ENCODE peak calls at places on chromosomes 4 and X, in seven cellular contexts. P is NCI-H2029; U is activated CD4-positive, alpha-beta T cell treated with anti-CD3 and anti-CD28 coated beads, Interleukin-2, amount 50 U/mL, for 24 hours; V is D721Med; H is endothelial cell; S is cardiac fibroblast; E is activated effector memory CD4-positive, alpha-beta T cell treated with Interleukin-2 at 50 U/mL for 16 hours. I is an unnamed sample.

GRCh38 chrX:101958139-101958538 is 26.3 kb upstream of the ZMAT1 start:
- DNase-seq in P (no peak), U (no peak), V (no peak), H (no peak), S (peak), E (no peak), I (no peak)

GRCh38 chrX:45852884-45853283 is 652.2 kb upstream of the DIPK2B start:
- DNase-seq in P (no peak), U (no peak), V (no peak), H (no peak), S (peak), E (no peak), I (no peak)

GRCh38 chr4:183097251-183098079 is 1.6 kb upstream of the WWC2 start:
- DNase-seq in P (no peak), U (no peak), V (no peak), H (peak), S (no peak), E (peak), I (no peak)

GRCh38 chrX:149939271-149940014 is 1.2 kb upstream of the EOLA2 start:
- DNase-seq in P (peak), U (peak), V (no peak), H (peak), S (peak), E (peak), I (peak)

GRCh38 chr4:180560896-180561295 is 1682.3 kb upstream of the TENM3 start:
- DNase-seq in P (no peak), U (no peak), V (no peak), H (no peak), S (peak), E (no peak), I (no peak)

GRCh38 chrX:487836-488235 is 101.1 kb upstream of the PPP2R3B start:
- DNase-seq in P (no peak), U (no peak), V (no peak), H (no peak), S (no peak), E (no peak), I (no peak)

GRCh38 chrX:24561121-24561520 is 86.0 kb downstream of the PCYT1B start:
- DNase-seq in P (no peak), U (no peak), V (no peak), H (no peak), S (peak), E (no peak), I (peak)

GRCh38 chrX:81414630-81415029 is 212.7 kb downstream of the SH3BGRL start:
- DNase-seq in P (no peak), U (no peak), V (no peak), H (no peak), S (peak), E (no peak), I (no peak)

GRCh38 chr4:47926667-47927258 is 12.4 kb upstream of the NFXL1 start:
- DNase-seq in P (peak), U (peak), V (no peak), H (peak), S (peak), E (peak), I (peak)

GRCh38 chrX:114611018-114611619 is 27.2 kb downstream of the HTR2C start:
- DNase-seq in P (no peak), U (peak), V (no peak), H (peak), S (peak), E (no peak), I (peak)

GRCh38 chr4:103008875-103009729 is 10.4 kb downstream of the SLC9B1 start:
- DNase-seq in P (peak), U (peak), V (peak), H (peak), S (peak), E (no peak), I (peak)

GRCh38 chr4:174214102-174214878 is 69.2 kb downstream of the FBXO8 start:
- DNase-seq in P (no peak), U (no peak), V (no peak), H (no peak), S (no peak), E (no peak), I (no peak)

GRCh38 chrX:71253253-71254091 is 468 bp downstream of the ZMYM3 start:
- DNase-seq in P (peak), U (no peak), V (no peak), H (peak), S (peak), E (peak), I (peak)

GRCh38 chr4:73693816-73694215 is 46.6 kb upstream of the CXCL8 start:
- DNase-seq in P (no peak), U (no peak), V (no peak), H (no peak), S (peak), E (no peak), I (no peak)

GRCh38 chr4:40622913-40623312 is 6.8 kb downstream of the RBM47 start:
- DNase-seq in P (peak), U (no peak), V (no peak), H (no peak), S (no peak), E (no peak), I (no peak)

GRCh38 chr4:70868778-70869177 is 29.1 kb upstream of the GRSF1 start:
- DNase-seq in P (no peak), U (no peak), V (no peak), H (no peak), S (no peak), E (no peak), I (no peak)

GRCh38 chrX:19966056-19966455 is 24.8 kb downstream of the BCLAF3 start:
- DNase-seq in P (no peak), U (no peak), V (no peak), H (no peak), S (no peak), E (no peak), I (no peak)

GRCh38 chr4:168218663-168219062 is 99.9 kb downstream of the DDX60 start:
- DNase-seq in P (no peak), U (no peak), V (no peak), H (no peak), S (peak), E (no peak), I (peak)

GRCh38 chr4:100083289-100083688 is 107.0 kb downstream of the DDIT4L start:
- DNase-seq in P (no peak), U (no peak), V (no peak), H (no peak), S (no peak), E (no peak), I (no peak)

GRCh38 chr4:99024481-99025275 is 29.2 kb downstream of the METAP1 start:
- DNase-seq in P (no peak), U (no peak), V (no peak), H (no peak), S (no peak), E (no peak), I (no peak)

GRCh38 chr4:33998204-33998603 is 2246.1 kb downstream of the ARAP2 start:
- DNase-seq in P (no peak), U (no peak), V (no peak), H (no peak), S (no peak), E (no peak), I (no peak)

GRCh38 chr4:132344924-132345828 is 803.9 kb upstream of the PCDH10 start:
- DNase-seq in P (no peak), U (no peak), V (no peak), H (no peak), S (no peak), E (no peak), I (no peak)

GRCh38 chr4:169795585-169795984 is 37.8 kb upstream of the HPF1 start:
- DNase-seq in P (no peak), U (no peak), V (no peak), H (no peak), S (peak), E (no peak), I (no peak)

GRCh38 chr4:6824071-6824470 is 41.5 kb downstream of the KIAA0232 start:
- DNase-seq in P (no peak), U (no peak), V (no peak), H (no peak), S (peak), E (no peak), I (no peak)

GRCh38 chr4:2828758-2829181 is 14.9 kb upstream of the ADD1 start:
- DNase-seq in P (no peak), U (no peak), V (no peak), H (no peak), S (no peak), E (no peak), I (no peak)

GRCh38 chrX:69280956-69281355 is 115.7 kb upstream of the PJA1 start:
- DNase-seq in P (peak), U (no peak), V (no peak), H (no peak), S (no peak), E (no peak), I (no peak)

GRCh38 chr4:3313556-3314228 is 20.9 kb downstream of the RGS12 start:
- DNase-seq in P (no peak), U (no peak), V (no peak), H (no peak), S (no peak), E (no peak), I (no peak)

GRCh38 chr4:142036795-142037583 is 400.6 kb downstream of the IL15 start:
- DNase-seq in P (no peak), U (no peak), V (no peak), H (no peak), S (peak), E (no peak), I (no peak)

GRCh38 chrX:15436220-15436619 is 52.0 kb upstream of the VEGFD start:
- DNase-seq in P (no peak), U (no peak), V (no peak), H (no peak), S (peak), E (no peak), I (no peak)

GRCh38 chr4:181569553-181569952 is 673.6 kb upstream of the TENM3 start:
- DNase-seq in P (peak), U (no peak), V (peak), H (no peak), S (peak), E (no peak), I (peak)

GRCh38 chr4:111475001-111475400 is 670.3 kb upstream of the FAM241A start:
- DNase-seq in P (no peak), U (no peak), V (no peak), H (peak), S (peak), E (no peak), I (no peak)

GRCh38 chr4:184383497-184384055 is 90.8 kb downstream of the IRF2 start:
- DNase-seq in P (no peak), U (no peak), V (no peak), H (no peak), S (peak), E (no peak), I (peak)

GRCh38 chr4:187268940-187269339 is 545.3 kb upstream of the FAT1 start:
- DNase-seq in P (no peak), U (no peak), V (no peak), H (no peak), S (peak), E (no peak), I (peak)

GRCh38 chrX:123876844-123877243 is 17.0 kb downstream of the XIAP start:
- DNase-seq in P (no peak), U (no peak), V (no peak), H (no peak), S (no peak), E (no peak), I (no peak)

GRCh38 chrX:148562846-148563245 is 62.4 kb downstream of the AFF2 start:
- DNase-seq in P (no peak), U (no peak), V (no peak), H (no peak), S (no peak), E (no peak), I (no peak)

GRCh38 chr4:136742330-136742729 is 790.0 kb downstream of the PCDH18 start:
- DNase-seq in P (no peak), U (no peak), V (no peak), H (no peak), S (peak), E (no peak), I (peak)

I was measured in hepatic stellate cell.